ENCODE peak calls at places on chromosomes 16 and 17, in four cellular contexts. One of them, this sample, is unnamed.

GRCh38 chr17:77470800-77471733 is 330.3 kb downstream of the SEC14L1 start:
- DNase-seq in epithelial cell of esophagus: peak
- DNase-seq in fibroblast of mammary gland: peak
- DNase-seq in cardiac fibroblast: peak
- DNase-seq in this sample: peak

GRCh38 chr17:67570797-67571196 is 146.9 kb upstream of the NOL11 start:
- DNase-seq in epithelial cell of esophagus: no peak
- DNase-seq in fibroblast of mammary gland: peak
- DNase-seq in cardiac fibroblast: no peak
- DNase-seq in this sample: no peak

GRCh38 chr17:65823713-65824112 is 262.3 kb upstream of the AXIN2 start:
- DNase-seq in epithelial cell of esophagus: peak
- DNase-seq in fibroblast of mammary gland: no peak
- DNase-seq in cardiac fibroblast: no peak
- DNase-seq in this sample: no peak

GRCh38 chr17:80105762-80106161 is 4.4 kb downstream of the GAA start:
- DNase-seq in epithelial cell of esophagus: peak
- DNase-seq in fibroblast of mammary gland: no peak
- DNase-seq in cardiac fibroblast: peak
- DNase-seq in this sample: peak

GRCh38 chr17:27888945-27889344 is 4.2 kb downstream of the LYRM9 start:
- DNase-seq in epithelial cell of esophagus: no peak
- DNase-seq in fibroblast of mammary gland: no peak
- DNase-seq in cardiac fibroblast: peak
- DNase-seq in this sample: no peak

GRCh38 chr16:85086347-85087291 is 25.7 kb downstream of the CIBAR2 start:
- DNase-seq in epithelial cell of esophagus: peak
- DNase-seq in fibroblast of mammary gland: peak
- DNase-seq in cardiac fibroblast: peak
- DNase-seq in this sample: peak

GRCh38 chr16:918741-919657 is 51.8 kb downstream of the LMF1 start:
- DNase-seq in epithelial cell of esophagus: no peak
- DNase-seq in fibroblast of mammary gland: no peak
- DNase-seq in cardiac fibroblast: no peak
- DNase-seq in this sample: no peak

GRCh38 chr17:75645889-75646625 is 12.8 kb downstream of the SMIM5 start:
- DNase-seq in epithelial cell of esophagus: peak
- DNase-seq in fibroblast of mammary gland: no peak
- DNase-seq in cardiac fibroblast: no peak
- DNase-seq in this sample: no peak

GRCh38 chr17:50348522-50349240 is 2.8 kb downstream of the XYLT2 start:
- DNase-seq in epithelial cell of esophagus: peak
- DNase-seq in fibroblast of mammary gland: peak
- DNase-seq in cardiac fibroblast: peak
- DNase-seq in this sample: no peak

GRCh38 chr17:77467513-77467912 is 326.7 kb downstream of the SEC14L1 start:
- DNase-seq in epithelial cell of esophagus: no peak
- DNase-seq in fibroblast of mammary gland: no peak
- DNase-seq in cardiac fibroblast: no peak
- DNase-seq in this sample: no peak

GRCh38 chr16:1379054-1379862 is 27.5 kb downstream of the GNPTG start:
- DNase-seq in epithelial cell of esophagus: peak
- DNase-seq in fibroblast of mammary gland: peak
- DNase-seq in cardiac fibroblast: peak
- DNase-seq in this sample: peak

GRCh38 chr16:31453255-31454204 is 5.8 kb upstream of the ARMC5 start:
- DNase-seq in epithelial cell of esophagus: peak
- DNase-seq in fibroblast of mammary gland: peak
- DNase-seq in cardiac fibroblast: peak
- DNase-seq in this sample: peak

GRCh38 chr17:67974598-67975066 is 21.6 kb downstream of the C17orf58 start:
- DNase-seq in epithelial cell of esophagus: no peak
- DNase-seq in fibroblast of mammary gland: no peak
- DNase-seq in cardiac fibroblast: no peak
- DNase-seq in this sample: peak

GRCh38 chr17:73950515-73950914 is 253.0 kb upstream of the RPL38 start:
- DNase-seq in epithelial cell of esophagus: no peak
- DNase-seq in fibroblast of mammary gland: no peak
- DNase-seq in cardiac fibroblast: no peak
- DNase-seq in this sample: no peak

GRCh38 chr17:78159575-78160158 is 8.7 kb upstream of the SYNGR2 start:
- DNase-seq in epithelial cell of esophagus: peak
- DNase-seq in fibroblast of mammary gland: peak
- DNase-seq in cardiac fibroblast: no peak
- DNase-seq in this sample: no peak

GRCh38 chr16:71846443-71846842 is 667 bp downstream of the ATXN1L start:
- DNase-seq in epithelial cell of esophagus: peak
- DNase-seq in fibroblast of mammary gland: peak
- DNase-seq in cardiac fibroblast: peak
- DNase-seq in this sample: no peak

GRCh38 chr17:33520404-33521032 is 227.4 kb upstream of the ASIC2 start:
- DNase-seq in epithelial cell of esophagus: peak
- DNase-seq in fibroblast of mammary gland: peak
- DNase-seq in cardiac fibroblast: peak
- DNase-seq in this sample: peak

GRCh38 chr17:66200685-66201092 is 8.8 kb upstream of the CEP112 start:
- DNase-seq in epithelial cell of esophagus: peak
- DNase-seq in fibroblast of mammary gland: peak
- DNase-seq in cardiac fibroblast: peak
- DNase-seq in this sample: peak

GRCh38 chr16:2774161-2774891 is 2.8 kb downstream of the ELOB start:
- DNase-seq in epithelial cell of esophagus: no peak
- DNase-seq in fibroblast of mammary gland: no peak
- DNase-seq in cardiac fibroblast: no peak
- DNase-seq in this sample: no peak

DNA sequence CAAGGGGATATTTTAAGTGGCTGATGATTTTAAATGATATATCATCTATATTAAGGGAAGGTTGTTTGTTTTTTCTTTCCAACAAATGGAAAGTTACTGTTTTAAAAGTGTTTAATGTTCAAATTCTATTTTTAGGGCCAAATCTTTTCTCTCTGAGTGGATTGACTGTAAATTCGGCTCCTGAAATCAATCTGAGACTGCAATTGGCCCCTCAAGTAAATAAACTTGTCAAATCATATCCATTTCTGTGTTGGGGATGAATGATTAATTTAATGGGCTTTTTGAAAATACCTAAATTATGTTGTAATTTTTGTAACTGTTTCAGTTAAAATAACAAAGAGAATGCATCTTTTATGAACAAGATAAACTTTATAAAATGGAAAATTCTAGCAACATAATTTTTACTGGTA is 2.6 kb downstream of the HS3ST3A1 start:
- DNase-seq in epithelial cell of esophagus: no peak
- DNase-seq in fibroblast of mammary gland: no peak
- DNase-seq in cardiac fibroblast: no peak
- DNase-seq in this sample: no peak
- TF ChIP-seq CTCF in epithelial cell of esophagus: no peak
- TF ChIP-seq CTCF in fibroblast of mammary gland: no peak
- TF ChIP-seq CTCF in cardiac fibroblast: no peak
- TF ChIP-seq CTCF in this sample: no peak

GRCh38 chr16:66798162-66798561 is 3.2 kb downstream of the TERB1 start:
- DNase-seq in epithelial cell of esophagus: peak
- DNase-seq in fibroblast of mammary gland: peak
- DNase-seq in cardiac fibroblast: peak
- DNase-seq in this sample: no peak

GRCh38 chr16:66801320-66802105 is at the start of gene TERB1:
- DNase-seq in epithelial cell of esophagus: no peak
- DNase-seq in fibroblast of mammary gland: no peak
- DNase-seq in cardiac fibroblast: no peak
- DNase-seq in this sample: no peak

DNA sequence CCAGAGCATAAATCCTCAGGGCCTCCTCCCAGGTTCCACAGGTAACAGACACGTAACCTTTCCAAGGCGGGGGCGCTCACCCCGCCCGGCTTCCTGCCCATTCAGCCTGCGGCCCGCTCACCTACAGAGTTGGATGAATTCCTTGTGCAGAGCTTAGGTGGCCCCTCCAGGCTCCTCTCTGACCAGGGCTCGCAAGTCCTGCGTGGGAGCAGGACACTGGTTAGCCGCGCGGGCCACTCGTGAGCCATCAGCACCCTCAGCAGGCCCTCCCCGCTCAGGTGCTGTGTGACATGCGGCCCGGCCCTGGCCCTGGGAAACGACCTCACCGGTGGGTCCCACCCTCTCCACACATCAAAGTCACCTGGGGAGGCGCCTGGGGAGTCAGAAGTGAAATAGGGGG is 528 bp downstream of the TERB1 start:
- DNase-seq in epithelial cell of esophagus: no peak
- DNase-seq in fibroblast of mammary gland: no peak
- DNase-seq in cardiac fibroblast: no peak
- DNase-seq in this sample: no peak
- TF ChIP-seq CTCF in epithelial cell of esophagus: no peak
- TF ChIP-seq CTCF in fibroblast of mammary gland: no peak
- TF ChIP-seq CTCF in cardiac fibroblast: no peak
- TF ChIP-seq CTCF in this sample: no peak

DNA sequence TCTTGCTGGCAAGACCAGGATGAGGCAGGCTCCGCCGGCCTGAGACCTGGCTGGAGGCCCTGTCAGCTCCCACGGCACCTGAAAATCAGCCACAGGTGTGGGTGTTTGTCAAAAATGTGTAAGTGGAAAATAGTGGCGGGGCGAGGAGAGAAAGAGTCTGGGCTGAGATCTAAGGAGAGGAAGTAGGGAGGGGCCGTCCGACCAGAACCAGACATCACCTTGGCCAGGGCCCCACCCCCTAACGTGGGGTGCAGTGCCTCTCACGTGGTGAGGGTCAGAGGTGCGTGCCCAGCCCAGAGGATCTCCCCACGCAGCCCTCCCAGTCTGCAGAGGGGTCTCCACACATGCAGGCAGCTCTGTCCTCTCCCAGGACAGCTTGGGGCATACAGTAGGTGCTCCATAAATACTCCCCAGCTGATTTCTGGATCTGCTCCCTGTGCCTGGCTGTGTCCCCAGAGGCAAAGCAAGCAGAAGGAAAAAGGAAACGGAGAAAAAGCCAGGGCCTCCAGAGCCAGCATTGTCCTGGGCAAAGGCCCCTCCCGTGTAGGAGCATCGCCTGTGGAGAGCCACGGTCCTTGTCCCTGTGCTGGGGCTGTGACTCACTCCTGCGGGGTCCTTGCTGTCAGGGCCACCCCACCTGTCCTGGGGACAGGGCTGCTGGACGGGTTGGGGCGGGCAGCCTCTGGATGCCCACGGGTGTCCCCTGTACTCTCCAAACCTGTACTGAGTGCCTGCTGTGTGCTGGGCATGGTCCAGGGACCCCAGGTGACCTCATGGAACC is 16.7 kb downstream of the ZFPM1 start:
- DNase-seq in epithelial cell of esophagus: no peak
- DNase-seq in fibroblast of mammary gland: no peak
- DNase-seq in cardiac fibroblast: no peak
- DNase-seq in this sample: no peak
- TF ChIP-seq CTCF in epithelial cell of esophagus: no peak
- TF ChIP-seq CTCF in fibroblast of mammary gland: no peak
- TF ChIP-seq CTCF in cardiac fibroblast: no peak
- TF ChIP-seq CTCF in this sample: no peak

GRCh38 chr16:30065112-30065942 is at the start of gene ALDOA:
- DNase-seq in epithelial cell of esophagus: peak
- DNase-seq in fibroblast of mammary gland: peak
- DNase-seq in cardiac fibroblast: peak
- DNase-seq in this sample: peak

GRCh38 chr16:30064746-30065111 is 831 bp upstream of the ALDOA start:
- DNase-seq in epithelial cell of esophagus: no peak
- DNase-seq in fibroblast of mammary gland: no peak
- DNase-seq in cardiac fibroblast: no peak
- DNase-seq in this sample: no peak

GRCh38 chr16:30063278-30063892 is 2.2 kb upstream of the ALDOA start:
- DNase-seq in epithelial cell of esophagus: no peak
- DNase-seq in fibroblast of mammary gland: no peak
- DNase-seq in cardiac fibroblast: no peak
- DNase-seq in this sample: no peak

GRCh38 chr16:30065943-30066881 is 652 bp downstream of the ALDOA start:
- DNase-seq in epithelial cell of esophagus: peak
- DNase-seq in fibroblast of mammary gland: peak
- DNase-seq in cardiac fibroblast: peak
- DNase-seq in this sample: no peak

GRCh38 chr16:30063893-30064745 is 1.4 kb upstream of the ALDOA start:
- DNase-seq in epithelial cell of esophagus: peak
- DNase-seq in fibroblast of mammary gland: peak
- DNase-seq in cardiac fibroblast: peak
- DNase-seq in this sample: peak
- TF ChIP-seq CTCF in epithelial cell of esophagus: peak
- TF ChIP-seq CTCF in fibroblast of mammary gland: no peak
- TF ChIP-seq CTCF in cardiac fibroblast: peak
- TF ChIP-seq CTCF in this sample: peak

DNA sequence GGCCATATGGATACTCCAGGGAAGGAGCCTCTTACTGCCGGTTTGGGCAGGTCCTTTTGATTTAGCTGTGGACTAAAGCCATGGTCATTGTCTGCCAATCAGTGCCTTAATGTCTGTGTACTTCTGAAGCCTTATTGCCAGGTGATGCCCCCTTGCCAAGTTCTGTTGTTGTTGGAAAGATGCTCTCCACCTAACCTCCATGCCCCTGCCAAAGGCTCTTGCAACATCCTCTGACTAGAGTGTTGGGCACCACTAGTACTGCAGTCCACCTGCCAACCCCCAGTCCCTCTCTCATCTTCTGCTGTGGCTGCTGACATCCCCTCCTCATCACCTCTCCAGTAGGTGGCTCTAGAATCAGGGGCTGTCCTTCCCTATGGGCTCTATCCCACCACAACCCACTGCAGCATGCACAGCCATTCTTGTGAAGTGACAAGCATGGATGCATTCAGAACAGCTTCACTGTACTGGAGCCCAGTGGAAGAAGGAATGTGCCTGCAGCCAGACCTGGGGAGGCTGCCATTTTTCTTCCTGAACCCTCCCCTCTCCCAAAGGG is 375.3 kb upstream of the CDH5 start:
- DNase-seq in epithelial cell of esophagus: no peak
- DNase-seq in fibroblast of mammary gland: no peak
- DNase-seq in cardiac fibroblast: no peak
- DNase-seq in this sample: no peak
- TF ChIP-seq CTCF in epithelial cell of esophagus: no peak
- TF ChIP-seq CTCF in fibroblast of mammary gland: no peak
- TF ChIP-seq CTCF in cardiac fibroblast: no peak
- TF ChIP-seq CTCF in this sample: no peak

GRCh38 chr17:8832711-8833352 is 33.7 kb upstream of the MFSD6L start:
- DNase-seq in epithelial cell of esophagus: no peak
- DNase-seq in fibroblast of mammary gland: no peak
- DNase-seq in cardiac fibroblast: no peak
- DNase-seq in this sample: peak
- TF ChIP-seq CTCF in epithelial cell of esophagus: no peak
- TF ChIP-seq CTCF in fibroblast of mammary gland: peak
- TF ChIP-seq CTCF in cardiac fibroblast: peak
- TF ChIP-seq CTCF in this sample: peak

GRCh38 chr16:70018254-70018653 is 67.1 kb downstream of the CLEC18A start:
- DNase-seq in epithelial cell of esophagus: peak
- DNase-seq in fibroblast of mammary gland: peak
- DNase-seq in cardiac fibroblast: peak
- DNase-seq in this sample: peak
- TF ChIP-seq CTCF in epithelial cell of esophagus: peak
- TF ChIP-seq CTCF in fibroblast of mammary gland: peak
- TF ChIP-seq CTCF in cardiac fibroblast: peak
- TF ChIP-seq CTCF in this sample: peak